ENCODE peak calls at places on chromosomes 1 and 21, in four cellular contexts. One of them, this sample, is unnamed.
A peak's percentile ranks its signal among the peaks of the same experiment; 100 is the strongest.

GRCh38 chr1:53619811-53620619 is 118.9 kb downstream of the GLIS1 start:
- DNase-seq in left ventricle myocardium inferior: no peak
- DNase-seq in OCI-LY7: no peak
- DNase-seq in breast epithelium: no peak
- DNase-seq in this sample: peak; percentile 35

GRCh38 chr1:156929596-156930238 is 9.3 kb downstream of the LRRC71 start:
- DNase-seq in left ventricle myocardium inferior: no peak
- DNase-seq in OCI-LY7: no peak
- DNase-seq in breast epithelium: no peak
- DNase-seq in this sample: no peak

GRCh38 chr1:113991467-113991997 is 12.3 kb downstream of the OLFML3 start:
- DNase-seq in left ventricle myocardium inferior: no peak
- DNase-seq in OCI-LY7: no peak
- DNase-seq in breast epithelium: no peak
- DNase-seq in this sample: no peak

GRCh38 chr1:7281821-7282220 is 489.3 kb upstream of the VAMP3 start:
- DNase-seq in left ventricle myocardium inferior: no peak
- DNase-seq in OCI-LY7: no peak
- DNase-seq in breast epithelium: no peak
- DNase-seq in this sample: no peak

GRCh38 chr1:194544012-194544411 is 1357.6 kb upstream of the B3GALT2 start:
- DNase-seq in left ventricle myocardium inferior: no peak
- DNase-seq in OCI-LY7: no peak
- DNase-seq in breast epithelium: no peak
- DNase-seq in this sample: no peak

GRCh38 chr1:206012086-206012859 is 9.1 kb upstream of the RAB7B start:
- DNase-seq in left ventricle myocardium inferior: peak; percentile 68
- DNase-seq in OCI-LY7: peak; percentile 93
- DNase-seq in breast epithelium: no peak
- DNase-seq in this sample: peak; percentile 65

GRCh38 chr1:26336477-26337205 is 17.3 kb downstream of the CRYBG2 start:
- DNase-seq in left ventricle myocardium inferior: peak; percentile 70
- DNase-seq in OCI-LY7: peak; percentile 83
- DNase-seq in breast epithelium: peak; percentile 88
- DNase-seq in this sample: no peak

GRCh38 chr1:159928491-159929050 is 3.3 kb upstream of the TAGLN2 start:
- DNase-seq in left ventricle myocardium inferior: no peak
- DNase-seq in OCI-LY7: no peak
- DNase-seq in breast epithelium: no peak
- DNase-seq in this sample: no peak

GRCh38 chr21:43958364-43959158 is 53.5 kb upstream of the TRAPPC10 start:
- DNase-seq in left ventricle myocardium inferior: no peak
- DNase-seq in OCI-LY7: no peak
- DNase-seq in breast epithelium: no peak
- DNase-seq in this sample: no peak

GRCh38 chr21:28427356-28428022 is 565.2 kb downstream of the LTN1 start:
- DNase-seq in left ventricle myocardium inferior: no peak
- DNase-seq in OCI-LY7: no peak
- DNase-seq in breast epithelium: no peak
- DNase-seq in this sample: no peak

GRCh38 chr1:150259217-150259616 is 1.6 kb downstream of the CA14 start:
- DNase-seq in left ventricle myocardium inferior: no peak
- DNase-seq in OCI-LY7: no peak
- DNase-seq in breast epithelium: no peak
- DNase-seq in this sample: no peak

GRCh38 chr1:121522061-121522759 is 337.4 kb downstream of the SRGAP2C start:
- DNase-seq in left ventricle myocardium inferior: no peak
- DNase-seq in OCI-LY7: no peak
- DNase-seq in breast epithelium: no peak
- DNase-seq in this sample: no peak

GRCh38 chr1:244590670-244591069 is 62.3 kb upstream of the DESI2 start:
- DNase-seq in left ventricle myocardium inferior: no peak
- DNase-seq in OCI-LY7: no peak
- DNase-seq in breast epithelium: no peak
- DNase-seq in this sample: no peak

GRCh38 chr21:14957836-14958235 is 107.0 kb downstream of the NRIP1 start:
- DNase-seq in left ventricle myocardium inferior: no peak
- DNase-seq in OCI-LY7: no peak
- DNase-seq in breast epithelium: no peak
- DNase-seq in this sample: no peak

GRCh38 chr1:150065184-150065871 is 2.2 kb upstream of the VPS45 start:
- DNase-seq in left ventricle myocardium inferior: no peak
- DNase-seq in OCI-LY7: no peak
- DNase-seq in breast epithelium: no peak
- DNase-seq in this sample: no peak

GRCh38 chr1:220702733-220703704 is 12.9 kb downstream of the C1orf115 start:
- DNase-seq in left ventricle myocardium inferior: no peak
- DNase-seq in OCI-LY7: no peak
- DNase-seq in breast epithelium: no peak
- DNase-seq in this sample: no peak

GRCh38 chr1:112099979-112100378 is 110.5 kb upstream of the KCND3 start:
- DNase-seq in left ventricle myocardium inferior: no peak
- DNase-seq in OCI-LY7: no peak
- DNase-seq in breast epithelium: no peak
- DNase-seq in this sample: no peak

GRCh38 chr21:46349134-46349760 is 25.3 kb downstream of the PCNT start:
- DNase-seq in left ventricle myocardium inferior: no peak
- DNase-seq in OCI-LY7: no peak
- DNase-seq in breast epithelium: no peak
- DNase-seq in this sample: no peak

GRCh38 chr1:205715628-205716027 is 34.4 kb downstream of the NUCKS1 start:
- DNase-seq in left ventricle myocardium inferior: no peak
- DNase-seq in OCI-LY7: no peak
- DNase-seq in breast epithelium: no peak
- DNase-seq in this sample: no peak

GRCh38 chr1:184768467-184768866 is 13.8 kb upstream of the EDEM3 start:
- DNase-seq in left ventricle myocardium inferior: no peak
- DNase-seq in OCI-LY7: no peak
- DNase-seq in breast epithelium: no peak
- DNase-seq in this sample: no peak

GRCh38 chr1:197779921-197780320 is 4.6 kb upstream of the DENND1B start:
- DNase-seq in left ventricle myocardium inferior: no peak
- DNase-seq in OCI-LY7: no peak
- DNase-seq in breast epithelium: no peak
- DNase-seq in this sample: no peak

GRCh38 chr1:201886103-201886885 is 2.4 kb upstream of the SHISA4 start:
- DNase-seq in left ventricle myocardium inferior: no peak
- DNase-seq in OCI-LY7: no peak
- DNase-seq in breast epithelium: peak; percentile 13
- DNase-seq in this sample: peak; percentile 60

GRCh38 chr1:29444081-29444715 is 207.9 kb downstream of the PTPRU start:
- DNase-seq in left ventricle myocardium inferior: no peak
- DNase-seq in OCI-LY7: no peak
- DNase-seq in breast epithelium: no peak
- DNase-seq in this sample: no peak

GRCh38 chr1:207807395-207808321 is 55.8 kb downstream of the CD46 start:
- DNase-seq in left ventricle myocardium inferior: peak; percentile 73
- DNase-seq in OCI-LY7: peak; percentile 43
- DNase-seq in breast epithelium: no peak
- DNase-seq in this sample: no peak

GRCh38 chr1:186892936-186893335 is 64.2 kb downstream of the PLA2G4A start:
- DNase-seq in left ventricle myocardium inferior: no peak
- DNase-seq in OCI-LY7: no peak
- DNase-seq in breast epithelium: no peak
- DNase-seq in this sample: no peak

GRCh38 chr21:32457360-32457840 is 44.9 kb downstream of the EVA1C start:
- DNase-seq in left ventricle myocardium inferior: peak; percentile 43
- DNase-seq in OCI-LY7: no peak
- DNase-seq in breast epithelium: peak; percentile 42
- DNase-seq in this sample: peak; percentile 75

GRCh38 chr1:15026114-15026483 is 127.4 kb upstream of the TMEM51 start:
- DNase-seq in left ventricle myocardium inferior: no peak
- DNase-seq in OCI-LY7: no peak
- DNase-seq in breast epithelium: no peak
- DNase-seq in this sample: no peak

GRCh38 chr1:115912116-115912515 is 64.2 kb upstream of the SLC22A15 start:
- DNase-seq in left ventricle myocardium inferior: no peak
- DNase-seq in OCI-LY7: no peak
- DNase-seq in breast epithelium: no peak
- DNase-seq in this sample: no peak

GRCh38 chr1:12142891-12143630 is 23.7 kb upstream of the TNFRSF1B start:
- DNase-seq in left ventricle myocardium inferior: peak; percentile 61
- DNase-seq in OCI-LY7: no peak
- DNase-seq in breast epithelium: no peak
- DNase-seq in this sample: no peak

GRCh38 chr1:41823453-41823852 is 95.3 kb downstream of the HIVEP3 start:
- DNase-seq in left ventricle myocardium inferior: peak; percentile 41
- DNase-seq in OCI-LY7: no peak
- DNase-seq in breast epithelium: no peak
- DNase-seq in this sample: no peak

DNA sequence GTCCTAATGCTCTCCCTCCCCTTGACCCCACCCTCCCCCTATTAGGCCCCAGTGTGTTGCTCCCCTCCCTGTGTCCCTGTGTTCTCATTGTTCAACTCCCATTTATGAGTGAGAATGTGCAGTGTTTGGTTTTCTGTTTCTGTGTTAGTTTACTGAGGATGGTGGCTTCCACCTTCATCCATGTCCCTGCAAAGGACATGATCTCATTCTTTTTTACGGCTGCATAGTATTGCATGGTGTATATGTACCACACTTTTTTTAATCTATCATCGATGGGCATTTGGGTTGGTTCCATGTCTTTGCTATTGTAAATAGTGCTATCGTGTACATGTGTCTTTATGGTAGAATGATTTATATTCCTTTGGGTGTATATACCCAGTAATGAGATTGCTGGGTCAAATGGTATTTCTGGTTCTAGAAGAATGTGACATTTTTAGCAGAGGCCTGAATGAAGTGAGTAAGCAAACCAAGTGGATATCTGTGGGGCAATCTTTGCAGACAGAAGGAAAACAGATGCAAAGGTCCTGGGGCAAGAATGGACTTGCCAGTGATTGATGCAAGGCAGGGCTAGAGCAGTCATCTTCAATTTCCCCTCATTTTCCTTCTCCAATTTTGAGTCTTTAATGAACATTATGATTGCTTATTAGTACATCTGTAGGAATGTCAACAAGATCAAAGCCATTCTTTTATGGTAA is 50.2 kb downstream of the UBE4B start:
- DNase-seq in left ventricle myocardium inferior: no peak
- DNase-seq in OCI-LY7: no peak
- DNase-seq in breast epithelium: no peak
- DNase-seq in this sample: no peak
- H3K27ac ChIP-seq in left ventricle myocardium inferior: no peak overlapping the region
- H3K27ac ChIP-seq in OCI-LY7: no peak overlapping the region
- H3K27ac ChIP-seq in breast epithelium: no peak overlapping the region
- H3K27ac ChIP-seq in this sample: no peak overlapping the region

GRCh38 chr1:94535879-94536278 is 5.7 kb downstream of the F3 start:
- DNase-seq in left ventricle myocardium inferior: no peak
- DNase-seq in OCI-LY7: no peak
- DNase-seq in breast epithelium: no peak
- DNase-seq in this sample: no peak
- H3K4me3 ChIP-seq in left ventricle myocardium inferior: peak overlapping the region; percentile 79
- H3K4me3 ChIP-seq in OCI-LY7: no peak overlapping the region
- H3K4me3 ChIP-seq in breast epithelium: no peak overlapping the region
- H3K4me3 ChIP-seq in this sample: peak overlapping the region; percentile 3

GRCh38 chr1:226149806-226150205 is 36.7 kb downstream of the ACBD3 start:
- DNase-seq in left ventricle myocardium inferior: no peak
- DNase-seq in OCI-LY7: peak; percentile 50
- DNase-seq in breast epithelium: no peak
- DNase-seq in this sample: no peak
- TF ChIP-seq CTCF in left ventricle myocardium inferior: no peak
- TF ChIP-seq CTCF in OCI-LY7: peak; percentile 40
- TF ChIP-seq CTCF in breast epithelium: no peak
- TF ChIP-seq CTCF in this sample: no peak

GRCh38 chr1:19799233-19799876 is 361 bp downstream of the TMCO4 start:
- DNase-seq in left ventricle myocardium inferior: peak; percentile 71
- DNase-seq in OCI-LY7: peak; percentile 27
- DNase-seq in breast epithelium: peak; percentile 28
- DNase-seq in this sample: no peak
- H3K27ac ChIP-seq in left ventricle myocardium inferior: peak overlapping the region; percentile 83
- H3K27ac ChIP-seq in OCI-LY7: no peak overlapping the region
- H3K27ac ChIP-seq in breast epithelium: peak overlapping the region; percentile 91
- H3K27ac ChIP-seq in this sample: peak overlapping the region; percentile 69

DNA sequence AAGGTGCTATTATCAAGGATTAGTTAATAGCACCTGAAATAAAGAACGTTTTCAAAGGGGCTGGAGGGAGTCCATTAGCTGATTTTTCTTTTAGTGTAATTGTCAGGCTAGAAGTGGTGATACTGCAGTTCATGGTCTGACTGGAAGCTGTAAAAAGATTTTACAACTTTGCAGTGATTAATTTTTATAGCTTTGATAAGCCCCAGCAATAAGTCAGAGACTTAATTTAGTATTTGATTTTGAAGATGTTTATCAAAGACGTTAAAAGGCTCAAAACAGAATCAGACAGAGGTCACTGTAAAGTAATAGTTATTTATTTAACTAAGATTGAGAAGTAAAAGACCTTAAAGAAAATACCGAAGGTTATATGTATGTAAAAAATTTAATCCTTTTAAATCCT is 165.5 kb upstream of the FMN2 start:
- DNase-seq in left ventricle myocardium inferior: no peak
- DNase-seq in OCI-LY7: no peak
- DNase-seq in breast epithelium: no peak
- DNase-seq in this sample: no peak
- H3K4me3 ChIP-seq in left ventricle myocardium inferior: no peak overlapping the region
- H3K4me3 ChIP-seq in OCI-LY7: no peak overlapping the region
- H3K4me3 ChIP-seq in breast epithelium: no peak overlapping the region
- H3K4me3 ChIP-seq in this sample: no peak overlapping the region

This sample was measured in coronary artery.